ENCODE peak calls at places on chromosome 11, in four cellular contexts. One of them, this sample, is unnamed.

GRCh38 chr11:1310772-1311468 is 1.5 kb upstream of the TOLLIP start:
- DNase-seq in GM12864: no peak
- DNase-seq in spleen: peak
- DNase-seq in fibroblast of lung: no peak
- DNase-seq in this sample: no peak

GRCh38 chr11:85791326-85791990 is 19.5 kb downstream of the SYTL2 start:
- DNase-seq in GM12864: no peak
- DNase-seq in spleen: no peak
- DNase-seq in fibroblast of lung: peak
- DNase-seq in this sample: no peak

GRCh38 chr11:117638913-117639543 is 158.0 kb downstream of the DSCAML1 start:
- DNase-seq in GM12864: no peak
- DNase-seq in spleen: peak
- DNase-seq in fibroblast of lung: no peak
- DNase-seq in this sample: no peak

GRCh38 chr11:92166335-92166734 is 58.3 kb upstream of the FAT3 start:
- DNase-seq in GM12864: no peak
- DNase-seq in spleen: no peak
- DNase-seq in fibroblast of lung: no peak
- DNase-seq in this sample: no peak

GRCh38 chr11:3160252-3161031 is 4.7 kb downstream of the OSBPL5 start:
- DNase-seq in GM12864: no peak
- DNase-seq in spleen: peak
- DNase-seq in fibroblast of lung: peak
- DNase-seq in this sample: no peak

GRCh38 chr11:96155627-96156378 is 187.2 kb downstream of the MAML2 start:
- DNase-seq in GM12864: peak
- DNase-seq in spleen: peak
- DNase-seq in fibroblast of lung: peak
- DNase-seq in this sample: no peak

GRCh38 chr11:73729594-73730206 is 31.2 kb downstream of the RAB6A start:
- DNase-seq in GM12864: no peak
- DNase-seq in spleen: no peak
- DNase-seq in fibroblast of lung: no peak
- DNase-seq in this sample: no peak

GRCh38 chr11:35165416-35166368 is 26.7 kb downstream of the CD44 start:
- DNase-seq in GM12864: peak
- DNase-seq in spleen: peak
- DNase-seq in fibroblast of lung: peak
- DNase-seq in this sample: no peak

GRCh38 chr11:103450241-103450640 is 341.0 kb downstream of the DYNC2H1 start:
- DNase-seq in GM12864: no peak
- DNase-seq in spleen: no peak
- DNase-seq in fibroblast of lung: peak
- DNase-seq in this sample: no peak

GRCh38 chr11:65899356-65900124 is 648 bp downstream of the FOSL1 start:
- DNase-seq in GM12864: no peak
- DNase-seq in spleen: peak
- DNase-seq in fibroblast of lung: peak
- DNase-seq in this sample: no peak

GRCh38 chr11:43392713-43393112 is 34.0 kb downstream of the TTC17 start:
- DNase-seq in GM12864: no peak
- DNase-seq in spleen: no peak
- DNase-seq in fibroblast of lung: no peak
- DNase-seq in this sample: no peak

GRCh38 chr11:65857500-65858353 is at the start of gene CFL1:
- DNase-seq in GM12864: peak
- DNase-seq in spleen: no peak
- DNase-seq in fibroblast of lung: peak
- DNase-seq in this sample: peak

GRCh38 chr11:82732734-82733443 is 775 bp downstream of the FAM181B start:
- DNase-seq in GM12864: no peak
- DNase-seq in spleen: peak
- DNase-seq in fibroblast of lung: no peak
- DNase-seq in this sample: no peak

GRCh38 chr11:61080986-61081590 is 21.2 kb upstream of the CD5 start:
- DNase-seq in GM12864: no peak
- DNase-seq in spleen: no peak
- DNase-seq in fibroblast of lung: no peak
- DNase-seq in this sample: no peak

GRCh38 chr11:63508009-63508408 is 2.1 kb downstream of the LGALS12 start:
- DNase-seq in GM12864: no peak
- DNase-seq in spleen: no peak
- DNase-seq in fibroblast of lung: no peak
- DNase-seq in this sample: no peak

This sample was measured in cortex of kidney.